ENCODE peak calls at places on chromosomes 3 and 15, in nine cellular contexts. K is H1, P is body of pancreas, Q is choroid plexus epithelial cell, B is lower lobe of right lung, A is uterus, C is fibroblast of pulmonary artery, N is Peyer's patch, S is gastrocnemius medialis. U is an unnamed sample.

GRCh38 chr3:71862374-71863145 is 77.6 kb upstream of the PROK2 start:
- DNase-seq in K (no peak), P (no peak), Q (no peak), B (no peak), A (no peak), C (no peak), N (no peak), S (no peak), U (peak)

GRCh38 chr15:98719169-98719515 is 70.8 kb downstream of the IGF1R start:
- DNase-seq in K (no peak), P (no peak), Q (peak), B (no peak), A (no peak), C (peak), N (no peak), S (no peak), U (no peak)

GRCh38 chr3:139774570-139775302 is 97.0 kb upstream of the NMNAT3 start:
- DNase-seq in K (no peak), P (peak), Q (peak), B (no peak), A (no peak), C (peak), N (no peak), S (peak), U (no peak)

GRCh38 chr3:47908744-47909143 is 105.8 kb downstream of the DHX30 start:
- DNase-seq in K (no peak), P (no peak), Q (no peak), B (no peak), A (no peak), C (no peak), N (no peak), S (no peak), U (peak)

GRCh38 chr15:66502491-66502890 is 2.2 kb downstream of the RPL4 start:
- DNase-seq in K (no peak), P (no peak), Q (no peak), B (no peak), A (no peak), C (no peak), N (no peak), S (no peak), U (no peak)

GRCh38 chr3:5186854-5187151 is 704 bp upstream of the EDEM1 start:
- DNase-seq in K (no peak), P (peak), Q (peak), B (no peak), A (no peak), C (peak), N (no peak), S (no peak), U (peak)

GRCh38 chr3:134462236-134463059 is 23.3 kb downstream of the ANAPC13 start:
- DNase-seq in K (no peak), P (no peak), Q (peak), B (no peak), A (no peak), C (peak), N (no peak), S (no peak), U (peak)

GRCh38 chr3:38907426-38907825 is 91.4 kb upstream of the SCN10A start:
- DNase-seq in K (no peak), P (no peak), Q (no peak), B (no peak), A (no peak), C (no peak), N (no peak), S (no peak), U (peak)

GRCh38 chr15:84582583-84583157 is 18.1 kb upstream of the ZSCAN2 start:
- DNase-seq in K (no peak), P (no peak), Q (no peak), B (no peak), A (no peak), C (no peak), N (no peak), S (no peak), U (peak)

GRCh38 chr3:100653731-100654309 is 44.4 kb downstream of the ADGRG7 start:
- DNase-seq in K (no peak), P (no peak), Q (no peak), B (no peak), A (no peak), C (no peak), N (no peak), S (no peak), U (no peak)

GRCh38 chr15:75727851-75728715 is 15.4 kb upstream of the CSPG4 start:
- DNase-seq in K (no peak), P (peak), Q (peak), B (peak), A (peak), C (peak), N (peak), S (no peak), U (peak)

GRCh38 chr3:155138677-155139076 is 58.6 kb downstream of the MME start:
- DNase-seq in K (no peak), P (no peak), Q (no peak), B (no peak), A (no peak), C (no peak), N (no peak), S (no peak), U (no peak)

GRCh38 chr3:186283096-186283495 is 78.9 kb downstream of the DGKG start:
- DNase-seq in K (no peak), P (no peak), Q (no peak), B (no peak), A (no peak), C (no peak), N (no peak), S (no peak), U (peak)

GRCh38 chr15:28093761-28094535 is 5.2 kb downstream of the OCA2 start:
- DNase-seq in K (no peak), P (no peak), Q (no peak), B (no peak), A (no peak), C (no peak), N (no peak), S (no peak), U (no peak)

GRCh38 chr3:8653800-8654408 is 9.3 kb upstream of the SSUH2 start:
- DNase-seq in K (no peak), P (no peak), Q (no peak), B (no peak), A (no peak), C (no peak), N (no peak), S (no peak), U (no peak)

GRCh38 chr3:146540978-146541377 is 3.4 kb downstream of the PLSCR1 start:
- DNase-seq in K (no peak), P (no peak), Q (no peak), B (no peak), A (no peak), C (no peak), N (no peak), S (no peak), U (no peak)

GRCh38 chr3:146544013-146544928 is at the start of gene PLSCR1:
- DNase-seq in K (peak), P (peak), Q (peak), B (peak), A (peak), C (peak), N (peak), S (peak), U (peak)

GRCh38 chr3:146542179-146542578 is 2.2 kb downstream of the PLSCR1 start:
- DNase-seq in K (no peak), P (peak), Q (peak), B (no peak), A (no peak), C (peak), N (no peak), S (no peak), U (peak)

GRCh38 chr3:146543461-146544012 is 870 bp downstream of the PLSCR1 start:
- DNase-seq in K (no peak), P (peak), Q (peak), B (no peak), A (peak), C (peak), N (no peak), S (no peak), U (peak)

DNA sequence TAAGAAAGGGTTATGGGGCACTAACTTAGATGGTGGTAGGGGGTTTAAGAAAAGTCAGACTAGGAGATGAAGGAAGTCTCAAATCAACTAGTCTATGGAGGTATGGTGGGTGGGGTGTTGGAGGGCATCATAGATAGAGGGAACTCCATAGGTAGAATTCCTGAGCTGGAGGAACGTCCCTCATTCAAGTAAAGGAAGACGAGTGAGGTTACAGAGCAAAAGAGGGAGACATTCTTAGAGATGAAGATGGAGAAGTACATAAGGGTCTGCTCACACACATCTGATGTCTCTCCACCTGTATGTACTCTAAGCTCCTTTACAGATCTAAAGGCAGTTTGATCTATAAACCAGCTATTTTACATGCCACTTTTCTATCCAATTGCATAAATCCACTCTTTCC is 1.4 kb downstream of the PLSCR1 start:
- DNase-seq in K (no peak), P (no peak), Q (peak), B (no peak), A (no peak), C (peak), N (no peak), S (no peak), U (no peak)
- H3K4me3 ChIP-seq in K (peak), P (peak), Q (peak), B (peak), A (peak), C (peak), N (peak), S (peak), U (peak)

DNA sequence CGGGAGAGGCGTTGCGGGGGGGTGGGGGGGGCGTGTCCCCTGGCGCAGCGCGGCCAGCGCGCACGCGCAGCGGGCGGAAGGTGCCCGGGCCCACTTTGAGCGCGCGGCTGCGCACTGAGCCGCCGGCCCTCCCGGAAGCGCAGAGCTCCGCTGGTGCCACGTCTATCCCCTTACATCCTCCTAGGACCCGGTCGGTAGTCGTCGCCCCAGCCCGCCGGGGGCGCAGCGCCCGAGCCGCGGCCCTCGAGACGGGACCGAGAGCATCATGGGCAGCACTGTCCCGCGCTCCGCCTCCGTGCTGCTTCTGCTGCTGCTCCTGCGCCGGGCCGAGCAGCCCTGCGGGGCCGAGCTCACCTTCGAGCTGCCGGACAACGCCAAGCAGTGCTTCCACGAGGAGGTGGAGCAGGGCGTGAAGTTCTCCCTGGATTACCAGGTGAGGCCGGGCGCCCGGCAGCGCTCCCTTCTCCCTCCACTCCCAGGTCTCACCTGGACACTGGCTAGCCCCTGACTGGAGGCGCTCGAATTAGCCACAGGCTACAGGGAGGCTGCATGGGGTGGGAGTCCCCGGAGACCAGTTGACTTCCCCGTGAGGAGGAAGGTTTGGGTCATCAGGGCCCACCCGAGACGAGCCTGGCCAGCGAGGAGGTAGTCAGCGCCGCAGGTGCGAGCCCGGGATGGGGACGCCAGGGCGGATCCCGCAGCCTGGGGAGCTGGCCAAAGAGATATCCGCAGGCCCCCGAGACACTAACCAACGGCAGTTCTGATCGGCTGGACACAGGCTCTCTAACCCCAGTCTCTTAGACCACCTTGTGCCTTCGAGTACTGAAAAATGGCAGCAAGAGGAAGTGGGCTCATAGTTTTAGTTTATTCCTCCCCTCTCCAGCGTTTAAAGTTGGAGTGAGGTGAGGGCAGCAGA is at the start of gene TMED3:
- DNase-seq in K (peak), P (peak), Q (peak), B (peak), A (peak), C (peak), N (peak), S (no peak), U (peak)
- TF ChIP-seq CTCF in K (peak), P (no peak), Q (peak), B (peak), A (no peak), C (no peak), N (no peak), S (no peak), U (no peak)

GRCh38 chr3:50567011-50567385 is 549 bp downstream of the C3orf18 start:
- DNase-seq in K (no peak), P (no peak), Q (no peak), B (no peak), A (no peak), C (no peak), N (no peak), S (peak), U (no peak)
- H3K4me3 ChIP-seq in K (peak), P (peak), Q (peak), B (peak), A (peak), C (peak), N (peak), S (peak), U (peak)

DNA sequence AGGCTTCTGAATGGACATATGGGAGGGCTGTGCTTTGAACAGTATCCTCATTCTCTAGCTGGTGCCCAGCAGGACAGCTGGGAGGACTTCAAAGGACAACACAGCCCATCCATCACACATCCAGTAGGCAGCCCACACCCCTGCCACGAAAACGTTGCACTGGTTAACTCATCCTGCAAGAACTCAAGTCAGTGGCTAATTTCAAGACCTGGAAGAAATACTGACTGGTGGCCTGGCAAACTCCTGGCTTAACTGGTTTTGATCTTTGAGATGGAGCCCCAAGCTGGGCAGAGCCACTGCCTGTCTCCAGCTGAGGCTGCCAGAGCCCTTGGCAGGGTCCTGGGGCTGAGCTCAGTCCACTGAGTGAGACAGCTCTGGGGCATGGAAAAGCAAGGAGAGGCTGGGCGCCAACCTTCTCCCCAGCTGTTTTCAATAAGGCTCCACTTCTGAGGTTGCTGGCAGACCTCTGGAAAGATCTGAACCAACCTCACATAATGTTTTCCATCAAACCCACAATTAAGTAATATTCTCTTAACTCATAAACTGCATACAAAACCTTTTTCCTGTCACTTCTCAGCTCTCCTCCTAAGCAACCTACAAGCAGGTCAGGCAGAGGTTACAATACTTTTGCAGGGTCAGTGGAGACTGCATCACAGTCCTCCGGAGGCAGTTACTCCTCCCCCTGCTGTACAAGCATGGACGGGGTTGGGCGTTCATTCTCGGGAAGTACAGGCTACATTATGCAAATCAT is 110.3 kb downstream of the MYLK start:
- DNase-seq in K (no peak), P (no peak), Q (no peak), B (no peak), A (peak), C (no peak), N (no peak), S (no peak), U (peak)
- TF ChIP-seq CTCF in K (no peak), P (no peak), Q (no peak), B (no peak), A (no peak), C (no peak), N (no peak), S (no peak), U (no peak)

GRCh38 chr3:107421170-107421792 is 44.0 kb downstream of the CCDC54 start:
- DNase-seq in K (no peak), P (peak), Q (peak), B (no peak), A (no peak), C (peak), N (no peak), S (no peak), U (peak)
- H3K4me3 ChIP-seq in K (no peak), P (no peak), Q (peak), B (no peak), A (no peak), C (peak), N (no peak), S (peak), U (peak)

GRCh38 chr15:36501063-36501678 is 78.3 kb upstream of the CDIN1 start:
- DNase-seq in K (no peak), P (peak), Q (peak), B (no peak), A (peak), C (peak), N (no peak), S (peak), U (peak)
- TF ChIP-seq CTCF in K (peak), P (peak), Q (peak), B (peak), A (peak), C (peak), N (no peak), S (no peak), U (peak)